ENCODE peak calls at places on chromosomes 6 and 20, in seven cellular contexts. One of them, this sample, is unnamed.

GRCh38 chr20:53623454-53624206 is 30.0 kb upstream of the ZNF217 start:
- DNase-seq in GM23338: peak
- DNase-seq in foreskin keratinocyte: peak
- DNase-seq in iPS DF 6.9: no peak
- DNase-seq in brain microvascular endothelial cell: peak
- DNase-seq in endothelial cell of umbilical vein: peak
- DNase-seq in gastrocnemius medialis: peak
- DNase-seq in this sample: peak

GRCh38 chr20:25323486-25324246 is 67.0 kb downstream of the ABHD12 start:
- DNase-seq in endothelial cell of umbilical vein: no peak
- DNase-seq in gastrocnemius medialis: no peak
- DNase-seq in foreskin keratinocyte: no peak
- DNase-seq in brain microvascular endothelial cell: no peak
- DNase-seq in iPS DF 6.9: no peak
- DNase-seq in GM23338: no peak
- DNase-seq in this sample: peak

GRCh38 chr6:6384520-6384919 is 64.1 kb upstream of the F13A1 start:
- DNase-seq in gastrocnemius medialis: no peak
- DNase-seq in endothelial cell of umbilical vein: no peak
- DNase-seq in iPS DF 6.9: peak
- DNase-seq in foreskin keratinocyte: no peak
- DNase-seq in brain microvascular endothelial cell: no peak
- DNase-seq in GM23338: peak
- DNase-seq in this sample: no peak

GRCh38 chr6:169779092-169779815 is 27.8 kb downstream of the ERMARD start:
- DNase-seq in foreskin keratinocyte: peak
- DNase-seq in brain microvascular endothelial cell: no peak
- DNase-seq in gastrocnemius medialis: no peak
- DNase-seq in iPS DF 6.9: no peak
- DNase-seq in endothelial cell of umbilical vein: no peak
- DNase-seq in GM23338: no peak
- DNase-seq in this sample: peak

GRCh38 chr20:24795444-24795843 is 153.6 kb upstream of the CST7 start:
- DNase-seq in foreskin keratinocyte: no peak
- DNase-seq in gastrocnemius medialis: no peak
- DNase-seq in brain microvascular endothelial cell: no peak
- DNase-seq in endothelial cell of umbilical vein: no peak
- DNase-seq in iPS DF 6.9: no peak
- DNase-seq in GM23338: no peak
- DNase-seq in this sample: no peak

GRCh38 chr6:27867051-27867940 is 44.9 kb downstream of the OR2B2 start:
- DNase-seq in endothelial cell of umbilical vein: peak
- DNase-seq in brain microvascular endothelial cell: peak
- DNase-seq in gastrocnemius medialis: no peak
- DNase-seq in GM23338: peak
- DNase-seq in iPS DF 6.9: no peak
- DNase-seq in foreskin keratinocyte: peak
- DNase-seq in this sample: peak

GRCh38 chr20:25294459-25295385 is 46.8 kb downstream of the PYGB start:
- DNase-seq in brain microvascular endothelial cell: peak
- DNase-seq in iPS DF 6.9: peak
- DNase-seq in GM23338: peak
- DNase-seq in endothelial cell of umbilical vein: peak
- DNase-seq in foreskin keratinocyte: no peak
- DNase-seq in gastrocnemius medialis: no peak
- DNase-seq in this sample: peak

GRCh38 chr20:47927385-47927851 is 142.1 kb upstream of the SULF2 start:
- DNase-seq in GM23338: no peak
- DNase-seq in endothelial cell of umbilical vein: no peak
- DNase-seq in brain microvascular endothelial cell: no peak
- DNase-seq in gastrocnemius medialis: no peak
- DNase-seq in iPS DF 6.9: no peak
- DNase-seq in foreskin keratinocyte: peak
- DNase-seq in this sample: no peak

GRCh38 chr6:14865609-14866100 is 380.2 kb upstream of the JARID2 start:
- DNase-seq in endothelial cell of umbilical vein: no peak
- DNase-seq in gastrocnemius medialis: no peak
- DNase-seq in GM23338: no peak
- DNase-seq in foreskin keratinocyte: no peak
- DNase-seq in iPS DF 6.9: no peak
- DNase-seq in brain microvascular endothelial cell: no peak
- DNase-seq in this sample: no peak

GRCh38 chr6:56729719-56730118 is 87.0 kb upstream of the DST start:
- DNase-seq in foreskin keratinocyte: peak
- DNase-seq in iPS DF 6.9: no peak
- DNase-seq in brain microvascular endothelial cell: peak
- DNase-seq in endothelial cell of umbilical vein: peak
- DNase-seq in GM23338: no peak
- DNase-seq in gastrocnemius medialis: no peak
- DNase-seq in this sample: no peak

GRCh38 chr6:2917065-2917464 is 14.0 kb upstream of the SERPINB9 start:
- DNase-seq in brain microvascular endothelial cell: no peak
- DNase-seq in iPS DF 6.9: no peak
- DNase-seq in foreskin keratinocyte: no peak
- DNase-seq in endothelial cell of umbilical vein: no peak
- DNase-seq in GM23338: peak
- DNase-seq in gastrocnemius medialis: no peak
- DNase-seq in this sample: no peak

GRCh38 chr6:123524781-123525180 is 112.0 kb downstream of the TRDN start:
- DNase-seq in iPS DF 6.9: no peak
- DNase-seq in GM23338: no peak
- DNase-seq in gastrocnemius medialis: no peak
- DNase-seq in brain microvascular endothelial cell: no peak
- DNase-seq in foreskin keratinocyte: no peak
- DNase-seq in endothelial cell of umbilical vein: no peak
- DNase-seq in this sample: no peak

GRCh38 chr6:139474145-139475108 is 100.0 kb upstream of the CITED2 start:
- DNase-seq in endothelial cell of umbilical vein: no peak
- DNase-seq in iPS DF 6.9: no peak
- DNase-seq in brain microvascular endothelial cell: no peak
- DNase-seq in GM23338: peak
- DNase-seq in gastrocnemius medialis: no peak
- DNase-seq in foreskin keratinocyte: no peak
- DNase-seq in this sample: no peak

GRCh38 chr20:51884561-51884960 is 82.2 kb upstream of the SALL4 start:
- DNase-seq in gastrocnemius medialis: no peak
- DNase-seq in brain microvascular endothelial cell: peak
- DNase-seq in GM23338: no peak
- DNase-seq in foreskin keratinocyte: no peak
- DNase-seq in endothelial cell of umbilical vein: no peak
- DNase-seq in iPS DF 6.9: no peak
- DNase-seq in this sample: no peak

GRCh38 chr6:142275146-142276006 is 26.4 kb upstream of the ADGRG6 start:
- DNase-seq in iPS DF 6.9: no peak
- DNase-seq in GM23338: peak
- DNase-seq in foreskin keratinocyte: peak
- DNase-seq in endothelial cell of umbilical vein: peak
- DNase-seq in brain microvascular endothelial cell: no peak
- DNase-seq in gastrocnemius medialis: no peak
- DNase-seq in this sample: no peak

GRCh38 chr6:40485300-40485699 is 101.9 kb downstream of the LRFN2 start:
- DNase-seq in foreskin keratinocyte: no peak
- DNase-seq in brain microvascular endothelial cell: no peak
- DNase-seq in iPS DF 6.9: no peak
- DNase-seq in gastrocnemius medialis: no peak
- DNase-seq in endothelial cell of umbilical vein: no peak
- DNase-seq in GM23338: no peak
- DNase-seq in this sample: no peak

GRCh38 chr6:105760746-105761145 is 325.4 kb upstream of the PRDM1 start:
- DNase-seq in iPS DF 6.9: no peak
- DNase-seq in GM23338: no peak
- DNase-seq in brain microvascular endothelial cell: no peak
- DNase-seq in gastrocnemius medialis: no peak
- DNase-seq in foreskin keratinocyte: no peak
- DNase-seq in endothelial cell of umbilical vein: no peak
- DNase-seq in this sample: no peak
- H3K27ac ChIP-seq in iPS DF 6.9: no peak
- H3K27ac ChIP-seq in GM23338: no peak
- H3K27ac ChIP-seq in brain microvascular endothelial cell: no peak
- H3K27ac ChIP-seq in gastrocnemius medialis: no peak
- H3K27ac ChIP-seq in foreskin keratinocyte: peak
- H3K27ac ChIP-seq in endothelial cell of umbilical vein: no peak
- H3K27ac ChIP-seq in this sample: no peak

DNA sequence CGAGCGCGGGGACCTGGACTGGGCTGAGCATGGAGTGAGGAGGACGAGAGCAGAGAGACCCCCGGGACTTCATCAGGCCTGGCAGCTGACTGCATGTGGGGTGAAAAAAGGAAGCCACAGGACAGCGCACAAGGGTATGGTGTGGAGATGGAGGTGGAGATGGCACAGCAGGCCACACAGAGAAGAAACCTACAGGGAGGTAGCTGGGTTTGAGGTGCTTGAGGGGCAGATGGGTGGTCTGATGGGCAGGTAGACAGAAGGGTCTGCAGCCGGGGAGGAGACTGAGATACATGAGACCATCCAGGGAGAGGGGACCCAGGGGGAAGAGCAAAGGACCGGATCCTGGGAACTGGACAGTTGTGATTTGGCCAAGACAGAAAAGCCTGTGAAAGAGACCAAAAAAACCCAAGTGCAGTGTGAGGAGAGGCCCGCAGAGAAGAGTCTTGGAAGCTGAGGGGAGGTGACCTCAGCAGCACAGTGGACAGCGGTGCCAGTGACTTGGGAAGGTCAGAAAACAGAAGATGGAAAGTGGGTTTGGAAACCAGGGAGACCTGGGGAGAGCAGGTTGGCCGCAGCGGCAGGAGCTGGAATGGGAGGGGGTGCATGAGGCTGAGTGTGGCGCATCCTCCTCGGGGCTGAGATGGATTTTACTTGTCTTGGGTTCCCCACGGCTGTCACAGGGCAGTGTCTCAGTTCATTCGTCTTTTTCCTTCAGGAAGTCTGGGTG is 5.5 kb downstream of the HLA-DPB1 start:
- DNase-seq in brain microvascular endothelial cell: no peak
- DNase-seq in iPS DF 6.9: no peak
- DNase-seq in gastrocnemius medialis: no peak
- DNase-seq in endothelial cell of umbilical vein: no peak
- DNase-seq in GM23338: peak
- DNase-seq in foreskin keratinocyte: no peak
- DNase-seq in this sample: no peak
- H3K27ac ChIP-seq in brain microvascular endothelial cell: peak
- H3K27ac ChIP-seq in iPS DF 6.9: no peak
- H3K27ac ChIP-seq in gastrocnemius medialis: peak
- H3K27ac ChIP-seq in endothelial cell of umbilical vein: no peak
- H3K27ac ChIP-seq in GM23338: no peak
- H3K27ac ChIP-seq in foreskin keratinocyte: no peak
- H3K27ac ChIP-seq in this sample: peak

GRCh38 chr20:49984426-49985153 is 1.8 kb downstream of the SNAI1 start:
- DNase-seq in endothelial cell of umbilical vein: no peak
- DNase-seq in foreskin keratinocyte: no peak
- DNase-seq in gastrocnemius medialis: no peak
- DNase-seq in GM23338: no peak
- DNase-seq in iPS DF 6.9: no peak
- DNase-seq in brain microvascular endothelial cell: no peak
- DNase-seq in this sample: no peak

GRCh38 chr20:49982072-49982345 is 771 bp upstream of the SNAI1 start:
- DNase-seq in endothelial cell of umbilical vein: no peak
- DNase-seq in GM23338: no peak
- DNase-seq in brain microvascular endothelial cell: no peak
- DNase-seq in iPS DF 6.9: no peak
- DNase-seq in gastrocnemius medialis: no peak
- DNase-seq in foreskin keratinocyte: no peak
- DNase-seq in this sample: no peak

GRCh38 chr20:49983848-49984408 is 1.1 kb downstream of the SNAI1 start:
- DNase-seq in iPS DF 6.9: no peak
- DNase-seq in GM23338: no peak
- DNase-seq in endothelial cell of umbilical vein: no peak
- DNase-seq in foreskin keratinocyte: no peak
- DNase-seq in brain microvascular endothelial cell: no peak
- DNase-seq in gastrocnemius medialis: no peak
- DNase-seq in this sample: peak

GRCh38 chr20:49982346-49983122 is at the start of gene SNAI1:
- DNase-seq in endothelial cell of umbilical vein: peak
- DNase-seq in brain microvascular endothelial cell: peak
- DNase-seq in GM23338: peak
- DNase-seq in iPS DF 6.9: no peak
- DNase-seq in foreskin keratinocyte: no peak
- DNase-seq in gastrocnemius medialis: peak
- DNase-seq in this sample: peak

DNA sequence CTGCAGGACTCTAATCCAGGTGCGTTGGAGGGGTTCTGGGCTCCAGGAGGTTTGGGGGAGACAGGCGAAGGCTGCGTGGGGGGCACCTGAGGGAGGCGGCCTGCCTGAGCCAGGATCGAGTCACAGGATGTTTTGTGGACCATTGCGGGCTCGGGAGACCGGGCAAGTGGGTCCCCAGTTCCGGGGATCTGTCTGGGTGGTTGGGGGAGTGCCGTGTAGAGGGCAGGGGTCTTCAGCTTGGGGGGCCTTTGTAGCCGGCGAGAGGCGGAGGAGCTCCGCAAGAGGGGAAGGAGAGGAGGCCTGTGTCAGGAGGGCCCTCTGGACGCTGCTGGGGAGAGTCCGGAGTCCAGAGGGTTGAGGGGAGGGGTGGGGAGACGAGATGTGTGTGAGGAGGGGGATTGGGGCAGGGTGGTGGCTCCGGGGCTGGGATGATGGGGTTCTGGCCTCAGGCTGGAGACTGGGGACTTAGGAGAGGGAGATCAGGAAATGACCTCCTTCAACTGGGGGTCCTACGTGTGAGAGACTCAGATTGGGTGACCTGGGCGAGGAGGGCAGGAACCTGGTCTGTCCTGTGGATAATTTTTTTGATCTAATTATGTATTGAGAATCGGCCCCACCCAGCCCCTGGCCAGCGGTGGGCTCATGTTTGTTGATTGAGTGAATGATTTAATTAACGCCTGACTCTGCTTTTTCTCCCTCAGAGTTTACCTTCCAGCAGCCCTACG is 505 bp downstream of the SNAI1 start:
- DNase-seq in gastrocnemius medialis: no peak
- DNase-seq in brain microvascular endothelial cell: no peak
- DNase-seq in foreskin keratinocyte: no peak
- DNase-seq in iPS DF 6.9: no peak
- DNase-seq in GM23338: no peak
- DNase-seq in endothelial cell of umbilical vein: no peak
- DNase-seq in this sample: no peak
- H3K27ac ChIP-seq in gastrocnemius medialis: peak
- H3K27ac ChIP-seq in brain microvascular endothelial cell: peak
- H3K27ac ChIP-seq in foreskin keratinocyte: no peak
- H3K27ac ChIP-seq in iPS DF 6.9: no peak
- H3K27ac ChIP-seq in GM23338: no peak
- H3K27ac ChIP-seq in endothelial cell of umbilical vein: peak
- H3K27ac ChIP-seq in this sample: peak

GRCh38 chr6:116015560-116015959 is 45.1 kb downstream of the FRK start:
- DNase-seq in foreskin keratinocyte: no peak
- DNase-seq in brain microvascular endothelial cell: no peak
- DNase-seq in gastrocnemius medialis: no peak
- DNase-seq in iPS DF 6.9: no peak
- DNase-seq in endothelial cell of umbilical vein: no peak
- DNase-seq in GM23338: no peak
- DNase-seq in this sample: no peak
- H3K27ac ChIP-seq in foreskin keratinocyte: no peak
- H3K27ac ChIP-seq in brain microvascular endothelial cell: no peak
- H3K27ac ChIP-seq in gastrocnemius medialis: no peak
- H3K27ac ChIP-seq in iPS DF 6.9: no peak
- H3K27ac ChIP-seq in endothelial cell of umbilical vein: no peak
- H3K27ac ChIP-seq in GM23338: no peak
- H3K27ac ChIP-seq in this sample: peak

DNA sequence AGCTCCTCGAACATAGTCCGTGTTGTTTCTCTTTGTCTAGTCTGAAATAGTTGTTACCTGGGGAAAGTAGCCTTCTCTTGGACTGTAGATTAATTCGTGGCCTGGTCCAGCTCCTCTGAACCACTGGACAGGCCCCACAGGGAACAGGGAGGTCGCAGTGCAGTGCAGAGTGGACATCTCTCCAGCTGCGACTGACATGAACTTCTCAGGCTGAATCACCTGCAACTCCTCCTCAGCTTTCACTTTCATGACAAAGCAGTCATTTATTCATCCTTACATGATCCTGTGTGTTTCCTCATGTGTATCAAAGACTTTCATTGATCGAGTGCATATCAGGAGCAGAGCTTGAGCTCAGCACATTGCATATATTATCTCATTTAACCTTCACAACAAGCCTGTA is 19.1 kb upstream of the SIRPG start:
- DNase-seq in GM23338: no peak
- DNase-seq in iPS DF 6.9: no peak
- DNase-seq in foreskin keratinocyte: no peak
- DNase-seq in brain microvascular endothelial cell: no peak
- DNase-seq in endothelial cell of umbilical vein: no peak
- DNase-seq in gastrocnemius medialis: no peak
- DNase-seq in this sample: no peak
- H3K27ac ChIP-seq in GM23338: no peak
- H3K27ac ChIP-seq in iPS DF 6.9: no peak
- H3K27ac ChIP-seq in foreskin keratinocyte: no peak
- H3K27ac ChIP-seq in brain microvascular endothelial cell: no peak
- H3K27ac ChIP-seq in endothelial cell of umbilical vein: no peak
- H3K27ac ChIP-seq in gastrocnemius medialis: no peak
- H3K27ac ChIP-seq in this sample: no peak

This sample was measured in tibial artery.